ENCODE peak calls at places on chromosomes 12 and 14, in eight cellular contexts. One of them, this sample, is unnamed.

GRCh38 chr14:78997811-78998210 is 827.6 kb downstream of the NRXN3 start:
- DNase-seq in nephron progenitor cell: no peak
- DNase-seq in activated T-cell treated with anti-CD3 and anti-CD28 coated beads, Interleukin-2, amount 50 U/mL, for 72 hours: no peak
- DNase-seq in neuronal stem cell: no peak
- DNase-seq in fibroblast of mammary gland: peak
- DNase-seq in central memory CD8-positive, alpha-beta T cell: no peak
- DNase-seq in mammary epithelial cell: no peak
- DNase-seq in stimulated activated CD8-positive, alpha-beta memory T cell treated with anti-CD3 and anti-CD28 coated beads, Interleukin-15, amount 100 ng/mL, for 4 hours: no peak
- DNase-seq in this sample: no peak

GRCh38 chr14:105364100-105364708 is 34.1 kb upstream of the TEX22 start:
- DNase-seq in nephron progenitor cell: no peak
- DNase-seq in activated T-cell treated with anti-CD3 and anti-CD28 coated beads, Interleukin-2, amount 50 U/mL, for 72 hours: peak
- DNase-seq in neuronal stem cell: no peak
- DNase-seq in fibroblast of mammary gland: peak
- DNase-seq in central memory CD8-positive, alpha-beta T cell: peak
- DNase-seq in mammary epithelial cell: peak
- DNase-seq in stimulated activated CD8-positive, alpha-beta memory T cell treated with anti-CD3 and anti-CD28 coated beads, Interleukin-15, amount 100 ng/mL, for 4 hours: peak
- DNase-seq in this sample: peak

GRCh38 chr12:57739387-57739786 is 845 bp upstream of the AGAP2 start:
- DNase-seq in nephron progenitor cell: no peak
- DNase-seq in activated T-cell treated with anti-CD3 and anti-CD28 coated beads, Interleukin-2, amount 50 U/mL, for 72 hours: no peak
- DNase-seq in neuronal stem cell: no peak
- DNase-seq in fibroblast of mammary gland: no peak
- DNase-seq in central memory CD8-positive, alpha-beta T cell: no peak
- DNase-seq in mammary epithelial cell: no peak
- DNase-seq in stimulated activated CD8-positive, alpha-beta memory T cell treated with anti-CD3 and anti-CD28 coated beads, Interleukin-15, amount 100 ng/mL, for 4 hours: no peak
- DNase-seq in this sample: no peak

GRCh38 chr14:70563417-70563816 is 28.6 kb upstream of the ADAM20 start:
- DNase-seq in nephron progenitor cell: no peak
- DNase-seq in activated T-cell treated with anti-CD3 and anti-CD28 coated beads, Interleukin-2, amount 50 U/mL, for 72 hours: no peak
- DNase-seq in neuronal stem cell: no peak
- DNase-seq in fibroblast of mammary gland: no peak
- DNase-seq in central memory CD8-positive, alpha-beta T cell: no peak
- DNase-seq in mammary epithelial cell: no peak
- DNase-seq in stimulated activated CD8-positive, alpha-beta memory T cell treated with anti-CD3 and anti-CD28 coated beads, Interleukin-15, amount 100 ng/mL, for 4 hours: no peak
- DNase-seq in this sample: no peak

GRCh38 chr14:32183151-32184048 is 18.4 kb upstream of the RNU6-7 start:
- DNase-seq in nephron progenitor cell: no peak
- DNase-seq in activated T-cell treated with anti-CD3 and anti-CD28 coated beads, Interleukin-2, amount 50 U/mL, for 72 hours: no peak
- DNase-seq in neuronal stem cell: no peak
- DNase-seq in fibroblast of mammary gland: no peak
- DNase-seq in central memory CD8-positive, alpha-beta T cell: no peak
- DNase-seq in mammary epithelial cell: no peak
- DNase-seq in stimulated activated CD8-positive, alpha-beta memory T cell treated with anti-CD3 and anti-CD28 coated beads, Interleukin-15, amount 100 ng/mL, for 4 hours: no peak
- DNase-seq in this sample: no peak

GRCh38 chr14:80787876-80788275 is 153.7 kb downstream of the CEP128 start:
- DNase-seq in nephron progenitor cell: no peak
- DNase-seq in activated T-cell treated with anti-CD3 and anti-CD28 coated beads, Interleukin-2, amount 50 U/mL, for 72 hours: no peak
- DNase-seq in neuronal stem cell: no peak
- DNase-seq in fibroblast of mammary gland: no peak
- DNase-seq in central memory CD8-positive, alpha-beta T cell: no peak
- DNase-seq in mammary epithelial cell: peak
- DNase-seq in stimulated activated CD8-positive, alpha-beta memory T cell treated with anti-CD3 and anti-CD28 coated beads, Interleukin-15, amount 100 ng/mL, for 4 hours: no peak
- DNase-seq in this sample: no peak

GRCh38 chr12:31117203-31118011 is 43.7 kb downstream of the DDX11 start:
- DNase-seq in nephron progenitor cell: peak
- DNase-seq in activated T-cell treated with anti-CD3 and anti-CD28 coated beads, Interleukin-2, amount 50 U/mL, for 72 hours: peak
- DNase-seq in neuronal stem cell: peak
- DNase-seq in fibroblast of mammary gland: peak
- DNase-seq in central memory CD8-positive, alpha-beta T cell: peak
- DNase-seq in mammary epithelial cell: peak
- DNase-seq in stimulated activated CD8-positive, alpha-beta memory T cell treated with anti-CD3 and anti-CD28 coated beads, Interleukin-15, amount 100 ng/mL, for 4 hours: peak
- DNase-seq in this sample: no peak

GRCh38 chr12:76030378-76031080 is 1.0 kb downstream of the PHLDA1 start:
- DNase-seq in nephron progenitor cell: peak
- DNase-seq in activated T-cell treated with anti-CD3 and anti-CD28 coated beads, Interleukin-2, amount 50 U/mL, for 72 hours: peak
- DNase-seq in neuronal stem cell: no peak
- DNase-seq in fibroblast of mammary gland: peak
- DNase-seq in central memory CD8-positive, alpha-beta T cell: peak
- DNase-seq in mammary epithelial cell: no peak
- DNase-seq in stimulated activated CD8-positive, alpha-beta memory T cell treated with anti-CD3 and anti-CD28 coated beads, Interleukin-15, amount 100 ng/mL, for 4 hours: no peak
- DNase-seq in this sample: peak

GRCh38 chr12:117884161-117884560 is 84.6 kb downstream of the KSR2 start:
- DNase-seq in nephron progenitor cell: no peak
- DNase-seq in activated T-cell treated with anti-CD3 and anti-CD28 coated beads, Interleukin-2, amount 50 U/mL, for 72 hours: no peak
- DNase-seq in neuronal stem cell: no peak
- DNase-seq in fibroblast of mammary gland: no peak
- DNase-seq in central memory CD8-positive, alpha-beta T cell: no peak
- DNase-seq in mammary epithelial cell: no peak
- DNase-seq in stimulated activated CD8-positive, alpha-beta memory T cell treated with anti-CD3 and anti-CD28 coated beads, Interleukin-15, amount 100 ng/mL, for 4 hours: no peak
- DNase-seq in this sample: no peak

GRCh38 chr12:114302117-114302516 is 103.8 kb downstream of the TBX5 start:
- DNase-seq in nephron progenitor cell: peak
- DNase-seq in activated T-cell treated with anti-CD3 and anti-CD28 coated beads, Interleukin-2, amount 50 U/mL, for 72 hours: no peak
- DNase-seq in neuronal stem cell: no peak
- DNase-seq in fibroblast of mammary gland: no peak
- DNase-seq in central memory CD8-positive, alpha-beta T cell: no peak
- DNase-seq in mammary epithelial cell: no peak
- DNase-seq in stimulated activated CD8-positive, alpha-beta memory T cell treated with anti-CD3 and anti-CD28 coated beads, Interleukin-15, amount 100 ng/mL, for 4 hours: no peak
- DNase-seq in this sample: no peak

GRCh38 chr12:127280393-127281275 is 986.3 kb upstream of the TMEM132C start:
- DNase-seq in nephron progenitor cell: peak
- DNase-seq in activated T-cell treated with anti-CD3 and anti-CD28 coated beads, Interleukin-2, amount 50 U/mL, for 72 hours: peak
- DNase-seq in neuronal stem cell: peak
- DNase-seq in fibroblast of mammary gland: peak
- DNase-seq in central memory CD8-positive, alpha-beta T cell: peak
- DNase-seq in mammary epithelial cell: peak
- DNase-seq in stimulated activated CD8-positive, alpha-beta memory T cell treated with anti-CD3 and anti-CD28 coated beads, Interleukin-15, amount 100 ng/mL, for 4 hours: peak
- DNase-seq in this sample: peak

GRCh38 chr12:12723681-12724420 is 6.7 kb downstream of the CDKN1B start:
- DNase-seq in nephron progenitor cell: peak
- DNase-seq in activated T-cell treated with anti-CD3 and anti-CD28 coated beads, Interleukin-2, amount 50 U/mL, for 72 hours: peak
- DNase-seq in neuronal stem cell: peak
- DNase-seq in fibroblast of mammary gland: no peak
- DNase-seq in central memory CD8-positive, alpha-beta T cell: peak
- DNase-seq in mammary epithelial cell: peak
- DNase-seq in stimulated activated CD8-positive, alpha-beta memory T cell treated with anti-CD3 and anti-CD28 coated beads, Interleukin-15, amount 100 ng/mL, for 4 hours: no peak
- DNase-seq in this sample: peak

GRCh38 chr12:6180300-6181051 is 19.7 kb upstream of the CD9 start:
- DNase-seq in nephron progenitor cell: no peak
- DNase-seq in activated T-cell treated with anti-CD3 and anti-CD28 coated beads, Interleukin-2, amount 50 U/mL, for 72 hours: no peak
- DNase-seq in neuronal stem cell: no peak
- DNase-seq in fibroblast of mammary gland: peak
- DNase-seq in central memory CD8-positive, alpha-beta T cell: no peak
- DNase-seq in mammary epithelial cell: peak
- DNase-seq in stimulated activated CD8-positive, alpha-beta memory T cell treated with anti-CD3 and anti-CD28 coated beads, Interleukin-15, amount 100 ng/mL, for 4 hours: no peak
- DNase-seq in this sample: no peak

GRCh38 chr14:79831198-79831890 is 380.0 kb downstream of the DIO2 start:
- DNase-seq in nephron progenitor cell: no peak
- DNase-seq in activated T-cell treated with anti-CD3 and anti-CD28 coated beads, Interleukin-2, amount 50 U/mL, for 72 hours: no peak
- DNase-seq in neuronal stem cell: no peak
- DNase-seq in fibroblast of mammary gland: peak
- DNase-seq in central memory CD8-positive, alpha-beta T cell: no peak
- DNase-seq in mammary epithelial cell: no peak
- DNase-seq in stimulated activated CD8-positive, alpha-beta memory T cell treated with anti-CD3 and anti-CD28 coated beads, Interleukin-15, amount 100 ng/mL, for 4 hours: no peak
- DNase-seq in this sample: no peak

GRCh38 chr14:60646202-60646886 is 2.9 kb downstream of the SIX1 start:
- DNase-seq in nephron progenitor cell: no peak
- DNase-seq in activated T-cell treated with anti-CD3 and anti-CD28 coated beads, Interleukin-2, amount 50 U/mL, for 72 hours: no peak
- DNase-seq in neuronal stem cell: peak
- DNase-seq in fibroblast of mammary gland: no peak
- DNase-seq in central memory CD8-positive, alpha-beta T cell: no peak
- DNase-seq in mammary epithelial cell: no peak
- DNase-seq in stimulated activated CD8-positive, alpha-beta memory T cell treated with anti-CD3 and anti-CD28 coated beads, Interleukin-15, amount 100 ng/mL, for 4 hours: no peak
- DNase-seq in this sample: no peak

GRCh38 chr12:116262741-116263140 is 14.8 kb downstream of the MED13L start:
- DNase-seq in nephron progenitor cell: no peak
- DNase-seq in activated T-cell treated with anti-CD3 and anti-CD28 coated beads, Interleukin-2, amount 50 U/mL, for 72 hours: no peak
- DNase-seq in neuronal stem cell: no peak
- DNase-seq in fibroblast of mammary gland: no peak
- DNase-seq in central memory CD8-positive, alpha-beta T cell: no peak
- DNase-seq in mammary epithelial cell: no peak
- DNase-seq in stimulated activated CD8-positive, alpha-beta memory T cell treated with anti-CD3 and anti-CD28 coated beads, Interleukin-15, amount 100 ng/mL, for 4 hours: no peak
- DNase-seq in this sample: no peak

GRCh38 chr12:119710941-119711551 is 43.1 kb downstream of the PRKAB1 start:
- DNase-seq in nephron progenitor cell: no peak
- DNase-seq in activated T-cell treated with anti-CD3 and anti-CD28 coated beads, Interleukin-2, amount 50 U/mL, for 72 hours: no peak
- DNase-seq in neuronal stem cell: no peak
- DNase-seq in fibroblast of mammary gland: no peak
- DNase-seq in central memory CD8-positive, alpha-beta T cell: no peak
- DNase-seq in mammary epithelial cell: no peak
- DNase-seq in stimulated activated CD8-positive, alpha-beta memory T cell treated with anti-CD3 and anti-CD28 coated beads, Interleukin-15, amount 100 ng/mL, for 4 hours: no peak
- DNase-seq in this sample: no peak

GRCh38 chr12:131087302-131087818 is 133.7 kb downstream of the ADGRD1 start:
- DNase-seq in nephron progenitor cell: no peak
- DNase-seq in activated T-cell treated with anti-CD3 and anti-CD28 coated beads, Interleukin-2, amount 50 U/mL, for 72 hours: no peak
- DNase-seq in neuronal stem cell: no peak
- DNase-seq in fibroblast of mammary gland: no peak
- DNase-seq in central memory CD8-positive, alpha-beta T cell: no peak
- DNase-seq in mammary epithelial cell: no peak
- DNase-seq in stimulated activated CD8-positive, alpha-beta memory T cell treated with anti-CD3 and anti-CD28 coated beads, Interleukin-15, amount 100 ng/mL, for 4 hours: no peak
- DNase-seq in this sample: no peak

GRCh38 chr14:47269788-47270492 is 405.5 kb downstream of the MDGA2 start:
- DNase-seq in nephron progenitor cell: no peak
- DNase-seq in activated T-cell treated with anti-CD3 and anti-CD28 coated beads, Interleukin-2, amount 50 U/mL, for 72 hours: no peak
- DNase-seq in neuronal stem cell: no peak
- DNase-seq in fibroblast of mammary gland: peak
- DNase-seq in central memory CD8-positive, alpha-beta T cell: no peak
- DNase-seq in mammary epithelial cell: no peak
- DNase-seq in stimulated activated CD8-positive, alpha-beta memory T cell treated with anti-CD3 and anti-CD28 coated beads, Interleukin-15, amount 100 ng/mL, for 4 hours: no peak
- DNase-seq in this sample: no peak

GRCh38 chr12:96571101-96571862 is 81.9 kb downstream of the CFAP54 start:
- DNase-seq in nephron progenitor cell: no peak
- DNase-seq in activated T-cell treated with anti-CD3 and anti-CD28 coated beads, Interleukin-2, amount 50 U/mL, for 72 hours: peak
- DNase-seq in neuronal stem cell: no peak
- DNase-seq in fibroblast of mammary gland: peak
- DNase-seq in central memory CD8-positive, alpha-beta T cell: no peak
- DNase-seq in mammary epithelial cell: no peak
- DNase-seq in stimulated activated CD8-positive, alpha-beta memory T cell treated with anti-CD3 and anti-CD28 coated beads, Interleukin-15, amount 100 ng/mL, for 4 hours: no peak
- DNase-seq in this sample: no peak

GRCh38 chr12:48968467-48968866 is 3.1 kb downstream of the WNT10B start:
- DNase-seq in nephron progenitor cell: no peak
- DNase-seq in activated T-cell treated with anti-CD3 and anti-CD28 coated beads, Interleukin-2, amount 50 U/mL, for 72 hours: no peak
- DNase-seq in neuronal stem cell: no peak
- DNase-seq in fibroblast of mammary gland: no peak
- DNase-seq in central memory CD8-positive, alpha-beta T cell: no peak
- DNase-seq in mammary epithelial cell: no peak
- DNase-seq in stimulated activated CD8-positive, alpha-beta memory T cell treated with anti-CD3 and anti-CD28 coated beads, Interleukin-15, amount 100 ng/mL, for 4 hours: no peak
- DNase-seq in this sample: no peak

GRCh38 chr14:80468331-80469122 is 257.2 kb upstream of the DIO2 start:
- DNase-seq in nephron progenitor cell: no peak
- DNase-seq in activated T-cell treated with anti-CD3 and anti-CD28 coated beads, Interleukin-2, amount 50 U/mL, for 72 hours: no peak
- DNase-seq in neuronal stem cell: no peak
- DNase-seq in fibroblast of mammary gland: no peak
- DNase-seq in central memory CD8-positive, alpha-beta T cell: no peak
- DNase-seq in mammary epithelial cell: no peak
- DNase-seq in stimulated activated CD8-positive, alpha-beta memory T cell treated with anti-CD3 and anti-CD28 coated beads, Interleukin-15, amount 100 ng/mL, for 4 hours: no peak
- DNase-seq in this sample: no peak